ENCODE peak calls at places on chromosomes 16 and 17, in ten cellular contexts. V is effector memory CD8-positive, alpha-beta T cell; F is amniotic stem cell; O is upper lobe of right lung; S is tibial artery; C is MG63; J is RWPE1; K is germinal center; U is skeletal muscle cell; W is AG09319. I is an unnamed sample.
A peak's percentile ranks its signal among the peaks of the same experiment; 100 is the strongest.

GRCh38 chr17:15233022-15233805 is 31.9 kb downstream of the PMP22 start:
- DNase-seq in V (no peak), F (no peak), O (no peak), S (no peak), C (peak; percentile 60), J (peak; percentile 42), K (no peak), U (peak; percentile 26), W (no peak), I (no peak)

GRCh38 chr17:31068291-31068690 is 26.5 kb upstream of the NF1 start:
- DNase-seq in V (peak; percentile 34), F (no peak), O (no peak), S (peak; percentile 37), C (peak; percentile 64), J (no peak), K (peak; percentile 65), U (no peak), W (no peak), I (peak; percentile 55)

GRCh38 chr16:76222087-76222486 is 55.1 kb upstream of the CNTNAP4 start:
- DNase-seq in V (no peak), F (no peak), O (no peak), S (no peak), C (no peak), J (no peak), K (no peak), U (no peak), W (no peak), I (no peak)

GRCh38 chr16:29645699-29646187 is 17.3 kb upstream of the SPN start:
- DNase-seq in V (no peak), F (no peak), O (no peak), S (no peak), C (no peak), J (no peak), K (peak; percentile 65), U (no peak), W (no peak), I (peak; percentile 76)

GRCh38 chr17:21457051-21458026 is 81.2 kb downstream of the KCNJ12 start:
- DNase-seq in V (peak; percentile 89), F (peak; percentile 33), O (peak; percentile 96), S (peak; percentile 77), C (peak; percentile 97), J (peak; percentile 90), K (peak; percentile 93), U (peak; percentile 79), W (peak; percentile 35), I (peak; percentile 91)

GRCh38 chr17:59827721-59828477 is 64.8 kb downstream of the TUBD1 start:
- DNase-seq in V (no peak), F (no peak), O (no peak), S (no peak), C (no peak), J (no peak), K (no peak), U (no peak), W (no peak), I (no peak)

GRCh38 chr16:871562-872330 is 71.2 kb upstream of the GNG13 start:
- DNase-seq in V (no peak), F (no peak), O (no peak), S (no peak), C (no peak), J (no peak), K (no peak), U (no peak), W (no peak), I (no peak)

GRCh38 chr16:50699345-50700159 is 6.1 kb downstream of the NOD2 start:
- DNase-seq in V (peak; percentile 34), F (no peak), O (no peak), S (no peak), C (no peak), J (peak; percentile 76), K (no peak), U (no peak), W (no peak), I (no peak)

GRCh38 chr17:48351916-48352332 is 78.1 kb downstream of the SKAP1 start:
- DNase-seq in V (no peak), F (no peak), O (no peak), S (no peak), C (no peak), J (peak; percentile 32), K (peak; percentile 40), U (no peak), W (peak; percentile 7), I (peak; percentile 31)

GRCh38 chr17:63196772-63197335 is 230.8 kb downstream of the TANC2 start:
- DNase-seq in V (no peak), F (no peak), O (no peak), S (no peak), C (no peak), J (no peak), K (no peak), U (no peak), W (no peak), I (peak; percentile 17)

GRCh38 chr16:75304521-75305363 is 53.3 kb upstream of the BCAR1 start:
- DNase-seq in V (no peak), F (no peak), O (no peak), S (peak; percentile 56), C (peak; percentile 85), J (peak; percentile 76), K (no peak), U (peak; percentile 46), W (peak; percentile 67), I (no peak)

GRCh38 chr17:65265276-65265675 is 128.1 kb downstream of the RGS9 start:
- DNase-seq in V (no peak), F (no peak), O (no peak), S (no peak), C (no peak), J (no peak), K (no peak), U (no peak), W (no peak), I (no peak)

GRCh38 chr17:6327007-6327406 is 107.9 kb downstream of the AIPL1 start:
- DNase-seq in V (no peak), F (no peak), O (no peak), S (no peak), C (peak; percentile 7), J (no peak), K (no peak), U (no peak), W (no peak), I (no peak)

GRCh38 chr16:22004321-22004720 is 3.4 kb upstream of the PDZD9 start:
- DNase-seq in V (no peak), F (no peak), O (peak; percentile 42), S (no peak), C (no peak), J (no peak), K (no peak), U (no peak), W (no peak), I (no peak)

GRCh38 chr16:84633622-84634021 is 14.7 kb upstream of the KLHL36 start:
- DNase-seq in V (no peak), F (no peak), O (peak; percentile 74), S (peak; percentile 92), C (no peak), J (no peak), K (no peak), U (no peak), W (no peak), I (no peak)

GRCh38 chr16:57976331-57976796 is 5.4 kb upstream of the CNGB1 start:
- DNase-seq in V (no peak), F (no peak), O (no peak), S (no peak), C (peak; percentile 68), J (peak; percentile 30), K (no peak), U (no peak), W (no peak), I (no peak)

GRCh38 chr16:68999114-68999513 is 106.3 kb upstream of the HAS3 start:
- DNase-seq in V (no peak), F (no peak), O (no peak), S (no peak), C (no peak), J (no peak), K (no peak), U (no peak), W (no peak), I (no peak)

GRCh38 chr17:31400481-31400950 is 9.0 kb downstream of the RAB11FIP4 start:
- DNase-seq in V (no peak), F (no peak), O (no peak), S (no peak), C (no peak), J (no peak), K (no peak), U (no peak), W (no peak), I (no peak)

I was measured in GM13977.